ENCODE peak calls at places on chromosomes 5 and 9, in four cellular contexts. One of them, this sample, is unnamed. For H3K4me1, the result is how much of the 10 kb centered on the place peaks cover.

GRCh38 chr9:90870646-90871326 is 69.2 kb downstream of the SYK start:
- DNase-seq in ascending aorta: no peak
- DNase-seq in uterus: peak
- DNase-seq in testis: peak
- DNase-seq in this sample: no peak

GRCh38 chr5:161064800-161065199 is 212.8 kb upstream of the ATP10B start:
- DNase-seq in testis: no peak
- DNase-seq in uterus: no peak
- DNase-seq in ascending aorta: no peak
- DNase-seq in this sample: no peak

GRCh38 chr5:31851290-31851689 is 212.4 kb downstream of the PDZD2 start:
- DNase-seq in uterus: no peak
- DNase-seq in ascending aorta: no peak
- DNase-seq in testis: no peak
- DNase-seq in this sample: no peak

GRCh38 chr9:128280084-128280622 is 4.1 kb downstream of the SWI5 start:
- DNase-seq in testis: no peak
- DNase-seq in uterus: no peak
- DNase-seq in ascending aorta: no peak
- DNase-seq in this sample: no peak

GRCh38 chr9:95757026-95757425 is 118.5 kb upstream of the ERCC6L2 start:
- DNase-seq in uterus: no peak
- DNase-seq in testis: no peak
- DNase-seq in ascending aorta: no peak
- DNase-seq in this sample: no peak

GRCh38 chr5:68447121-68447520 is 231.6 kb downstream of the PIK3R1 start:
- DNase-seq in ascending aorta: no peak
- DNase-seq in testis: no peak
- DNase-seq in uterus: no peak
- DNase-seq in this sample: no peak

GRCh38 chr9:123369296-123369695 is 13.3 kb downstream of the CRB2 start:
- DNase-seq in ascending aorta: no peak
- DNase-seq in testis: no peak
- DNase-seq in uterus: no peak
- DNase-seq in this sample: no peak

GRCh38 chr5:59503223-59503622 is 390.3 kb downstream of the PDE4D start:
- DNase-seq in ascending aorta: no peak
- DNase-seq in testis: no peak
- DNase-seq in uterus: no peak
- DNase-seq in this sample: no peak

GRCh38 chr9:113993838-113994540 is 84.1 kb downstream of the AMBP start:
- DNase-seq in ascending aorta: peak
- DNase-seq in uterus: peak
- DNase-seq in testis: peak
- DNase-seq in this sample: peak

GRCh38 chr9:32422237-32422806 is 37.9 kb downstream of the ACO1 start:
- DNase-seq in ascending aorta: no peak
- DNase-seq in uterus: no peak
- DNase-seq in testis: no peak
- DNase-seq in this sample: no peak

GRCh38 chr5:90337449-90338052 is 72.0 kb downstream of the CETN3 start:
- DNase-seq in ascending aorta: no peak
- DNase-seq in testis: no peak
- DNase-seq in uterus: no peak
- DNase-seq in this sample: no peak

GRCh38 chr5:16869821-16870796 is 66.0 kb downstream of the MYO10 start:
- DNase-seq in ascending aorta: no peak
- DNase-seq in testis: no peak
- DNase-seq in uterus: no peak
- DNase-seq in this sample: no peak

GRCh38 chr9:111743275-111743674 is 51.5 kb downstream of the SHOC1 start:
- DNase-seq in uterus: no peak
- DNase-seq in ascending aorta: no peak
- DNase-seq in testis: no peak
- DNase-seq in this sample: no peak

GRCh38 chr5:11251242-11251641 is 490.2 kb upstream of the DAP start:
- DNase-seq in ascending aorta: no peak
- DNase-seq in testis: no peak
- DNase-seq in uterus: no peak
- DNase-seq in this sample: no peak

GRCh38 chr9:93600504-93600903 is 24.1 kb downstream of the PHF2 start:
- DNase-seq in ascending aorta: peak
- DNase-seq in testis: no peak
- DNase-seq in uterus: no peak
- DNase-seq in this sample: no peak

GRCh38 chr5:170277953-170278352 is 19.6 kb downstream of the LCP2 start:
- DNase-seq in uterus: no peak
- DNase-seq in ascending aorta: peak
- DNase-seq in testis: no peak
- DNase-seq in this sample: no peak
- H3K4me1 ChIP-seq in uterus: under half
- H3K4me1 ChIP-seq in ascending aorta: under half
- H3K4me1 ChIP-seq in testis: under half
- H3K4me1 ChIP-seq in this sample: under half

DNA sequence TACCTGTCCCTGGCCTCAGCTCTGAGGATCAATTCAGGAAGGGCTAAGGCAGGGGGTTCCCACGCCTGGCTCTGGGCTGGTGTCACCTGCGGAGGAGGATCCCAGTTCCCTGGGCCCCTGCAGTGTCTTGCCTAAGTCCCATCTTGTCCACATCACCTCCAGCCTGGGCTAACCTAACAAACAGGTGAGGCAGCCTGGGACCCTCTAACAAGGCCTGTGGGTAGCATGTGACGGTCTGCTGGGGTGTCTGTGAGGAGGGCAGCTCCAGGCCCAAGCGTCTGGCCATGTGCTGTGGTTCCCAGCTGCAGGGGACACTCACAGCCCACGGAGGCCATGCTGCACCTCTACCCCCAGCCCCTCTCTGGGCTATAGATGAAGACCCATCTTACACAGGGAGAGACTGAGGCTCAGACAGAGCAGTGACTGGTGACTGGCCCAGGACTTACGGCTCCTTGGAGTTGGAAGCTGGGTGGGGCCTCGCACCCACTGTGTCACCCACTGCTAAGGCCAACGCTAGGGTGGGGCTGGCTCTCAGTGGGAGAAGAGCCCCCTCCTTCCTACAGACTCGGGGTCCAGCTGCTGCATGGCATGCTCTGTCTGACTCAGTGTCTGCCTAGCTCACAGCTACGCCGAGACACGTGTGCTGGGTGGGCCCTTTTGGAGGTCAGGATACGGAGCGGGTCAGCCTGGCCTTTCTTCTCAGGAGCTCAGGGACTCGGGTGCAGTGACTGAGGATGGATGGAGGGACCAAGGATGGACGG is 40.7 kb upstream of the RNF130 start:
- DNase-seq in uterus: no peak
- DNase-seq in ascending aorta: peak
- DNase-seq in testis: no peak
- DNase-seq in this sample: no peak
- H3K27ac ChIP-seq in uterus: no peak
- H3K27ac ChIP-seq in ascending aorta: no peak
- H3K27ac ChIP-seq in testis: no peak
- H3K27ac ChIP-seq in this sample: no peak

GRCh38 chr5:57368010-57368409 is 114.6 kb downstream of the ACTBL2 start:
- DNase-seq in uterus: no peak
- DNase-seq in testis: no peak
- DNase-seq in ascending aorta: no peak
- DNase-seq in this sample: no peak
- H3K4me1 ChIP-seq in uterus: under half
- H3K4me1 ChIP-seq in testis: under half
- H3K4me1 ChIP-seq in ascending aorta: under half
- H3K4me1 ChIP-seq in this sample: under half

GRCh38 chr5:106476630-106477029 is 1194.1 kb downstream of the EFNA5 start:
- DNase-seq in testis: no peak
- DNase-seq in ascending aorta: no peak
- DNase-seq in uterus: no peak
- DNase-seq in this sample: no peak
- H3K27ac ChIP-seq in testis: no peak
- H3K27ac ChIP-seq in ascending aorta: no peak
- H3K27ac ChIP-seq in uterus: no peak
- H3K27ac ChIP-seq in this sample: no peak

GRCh38 chr9:106883626-106884190 is 20.7 kb downstream of the ZNF462 start:
- DNase-seq in ascending aorta: no peak
- DNase-seq in testis: no peak
- DNase-seq in uterus: no peak
- DNase-seq in this sample: no peak

GRCh38 chr9:106888992-106889631 is 26.1 kb downstream of the ZNF462 start:
- DNase-seq in testis: no peak
- DNase-seq in ascending aorta: no peak
- DNase-seq in uterus: no peak
- DNase-seq in this sample: no peak

GRCh38 chr9:106885451-106885850 is 22.5 kb downstream of the ZNF462 start:
- DNase-seq in uterus: no peak
- DNase-seq in ascending aorta: no peak
- DNase-seq in testis: no peak
- DNase-seq in this sample: no peak

GRCh38 chr9:106886111-106887046 is 23.4 kb downstream of the ZNF462 start:
- DNase-seq in uterus: no peak
- DNase-seq in testis: no peak
- DNase-seq in ascending aorta: no peak
- DNase-seq in this sample: no peak

GRCh38 chr9:106887066-106887465 is 24.1 kb downstream of the ZNF462 start:
- DNase-seq in testis: no peak
- DNase-seq in ascending aorta: no peak
- DNase-seq in uterus: no peak
- DNase-seq in this sample: no peak
- H3K4me1 ChIP-seq in testis: under half
- H3K4me1 ChIP-seq in ascending aorta: under half
- H3K4me1 ChIP-seq in uterus: under half
- H3K4me1 ChIP-seq in this sample: half or more

GRCh38 chr5:52994266-52994665 is 5.1 kb downstream of the ITGA2 start:
- DNase-seq in ascending aorta: no peak
- DNase-seq in uterus: no peak
- DNase-seq in testis: no peak
- DNase-seq in this sample: no peak
- H3K27ac ChIP-seq in ascending aorta: no peak
- H3K27ac ChIP-seq in uterus: no peak
- H3K27ac ChIP-seq in testis: no peak
- H3K27ac ChIP-seq in this sample: no peak

GRCh38 chr5:179868541-179868940 is 9.9 kb upstream of the MRNIP start:
- DNase-seq in ascending aorta: no peak
- DNase-seq in uterus: no peak
- DNase-seq in testis: no peak
- DNase-seq in this sample: no peak

GRCh38 chr5:179867476-179867875 is 8.9 kb upstream of the MRNIP start:
- DNase-seq in uterus: no peak
- DNase-seq in ascending aorta: no peak
- DNase-seq in testis: no peak
- DNase-seq in this sample: no peak

GRCh38 chr5:179865471-179866240 is 7.0 kb upstream of the MRNIP start:
- DNase-seq in testis: no peak
- DNase-seq in ascending aorta: no peak
- DNase-seq in uterus: no peak
- DNase-seq in this sample: no peak

GRCh38 chr5:179866241-179867078 is 7.8 kb upstream of the MRNIP start:
- DNase-seq in testis: no peak
- DNase-seq in ascending aorta: no peak
- DNase-seq in uterus: no peak
- DNase-seq in this sample: no peak

GRCh38 chr5:179867079-179867465 is 8.5 kb upstream of the MRNIP start:
- DNase-seq in ascending aorta: no peak
- DNase-seq in testis: no peak
- DNase-seq in uterus: no peak
- DNase-seq in this sample: no peak
- H3K4me1 ChIP-seq in ascending aorta: under half
- H3K4me1 ChIP-seq in testis: under half
- H3K4me1 ChIP-seq in uterus: under half
- H3K4me1 ChIP-seq in this sample: under half

GRCh38 chr5:9479981-9480380 is 65.9 kb downstream of the SEMA5A start:
- DNase-seq in testis: no peak
- DNase-seq in uterus: no peak
- DNase-seq in ascending aorta: no peak
- DNase-seq in this sample: no peak

GRCh38 chr5:9483779-9484178 is 62.1 kb downstream of the SEMA5A start:
- DNase-seq in testis: no peak
- DNase-seq in uterus: no peak
- DNase-seq in ascending aorta: no peak
- DNase-seq in this sample: no peak

GRCh38 chr5:9480499-9480898 is 65.4 kb downstream of the SEMA5A start:
- DNase-seq in uterus: no peak
- DNase-seq in ascending aorta: no peak
- DNase-seq in testis: no peak
- DNase-seq in this sample: no peak

GRCh38 chr5:9483251-9483650 is 62.6 kb downstream of the SEMA5A start:
- DNase-seq in testis: no peak
- DNase-seq in ascending aorta: no peak
- DNase-seq in uterus: no peak
- DNase-seq in this sample: no peak

GRCh38 chr5:9482381-9482780 is 63.5 kb downstream of the SEMA5A start:
- DNase-seq in testis: no peak
- DNase-seq in ascending aorta: no peak
- DNase-seq in uterus: no peak
- DNase-seq in this sample: no peak
- H3K27ac ChIP-seq in testis: no peak
- H3K27ac ChIP-seq in ascending aorta: no peak
- H3K27ac ChIP-seq in uterus: no peak
- H3K27ac ChIP-seq in this sample: no peak

GRCh38 chr9:134345737-134346136 is 19.5 kb downstream of the RXRA start:
- DNase-seq in uterus: no peak
- DNase-seq in ascending aorta: no peak
- DNase-seq in testis: no peak
- DNase-seq in this sample: no peak
- H3K4me1 ChIP-seq in uterus: under half
- H3K4me1 ChIP-seq in ascending aorta: under half
- H3K4me1 ChIP-seq in testis: half or more
- H3K4me1 ChIP-seq in this sample: half or more